ENCODE peak calls at places on chromosomes 4 and X, in four cellular contexts. One of them, this sample, is unnamed.

GRCh38 chr4:125322363-125322730 is 7.6 kb downstream of the FAT4 start:
- DNase-seq in fibroblast of mammary gland: peak
- DNase-seq in COR-L47: no peak
- DNase-seq in esophagus muscularis mucosa: no peak
- DNase-seq in this sample: no peak

GRCh38 chr4:83062748-83063147 is 27.8 kb downstream of the COPS4 start:
- DNase-seq in fibroblast of mammary gland: no peak
- DNase-seq in COR-L47: no peak
- DNase-seq in esophagus muscularis mucosa: no peak
- DNase-seq in this sample: no peak

GRCh38 chr4:183960021-183960420 is 54.9 kb downstream of the STOX2 start:
- DNase-seq in fibroblast of mammary gland: peak
- DNase-seq in COR-L47: peak
- DNase-seq in esophagus muscularis mucosa: no peak
- DNase-seq in this sample: peak

GRCh38 chrX:118353081-118353850 is 7.4 kb downstream of the WDR44 start:
- DNase-seq in fibroblast of mammary gland: no peak
- DNase-seq in COR-L47: no peak
- DNase-seq in esophagus muscularis mucosa: no peak
- DNase-seq in this sample: no peak

GRCh38 chr4:108887034-108887433 is 124.2 kb upstream of the ETNPPL start:
- DNase-seq in fibroblast of mammary gland: no peak
- DNase-seq in COR-L47: no peak
- DNase-seq in esophagus muscularis mucosa: no peak
- DNase-seq in this sample: no peak

GRCh38 chr4:8580321-8581093 is at the start of gene GPR78:
- DNase-seq in fibroblast of mammary gland: peak
- DNase-seq in COR-L47: no peak
- DNase-seq in esophagus muscularis mucosa: no peak
- DNase-seq in this sample: no peak

GRCh38 chr4:54213812-54214211 is 15.3 kb upstream of the PDGFRA start:
- DNase-seq in fibroblast of mammary gland: peak
- DNase-seq in COR-L47: no peak
- DNase-seq in esophagus muscularis mucosa: no peak
- DNase-seq in this sample: no peak

GRCh38 chr4:60805500-60806313 is 394.4 kb upstream of the ADGRL3 start:
- DNase-seq in fibroblast of mammary gland: peak
- DNase-seq in COR-L47: peak
- DNase-seq in esophagus muscularis mucosa: no peak
- DNase-seq in this sample: peak

GRCh38 chrX:46912673-46913491 is 661 bp downstream of the JADE3 start:
- DNase-seq in fibroblast of mammary gland: peak
- DNase-seq in COR-L47: peak
- DNase-seq in esophagus muscularis mucosa: no peak
- DNase-seq in this sample: peak

GRCh38 chr4:98468744-98469143 is 189.7 kb downstream of the TSPAN5 start:
- DNase-seq in fibroblast of mammary gland: peak
- DNase-seq in COR-L47: no peak
- DNase-seq in esophagus muscularis mucosa: no peak
- DNase-seq in this sample: no peak

GRCh38 chrX:107713205-107714195 is 62.1 kb downstream of the TSC22D3 start:
- DNase-seq in fibroblast of mammary gland: peak
- DNase-seq in COR-L47: no peak
- DNase-seq in esophagus muscularis mucosa: no peak
- DNase-seq in this sample: no peak

GRCh38 chr4:1031956-1032795 is 20.8 kb downstream of the FGFRL1 start:
- DNase-seq in fibroblast of mammary gland: no peak
- DNase-seq in COR-L47: peak
- DNase-seq in esophagus muscularis mucosa: no peak
- DNase-seq in this sample: no peak

GRCh38 chr4:141432000-141432712 is 204.2 kb upstream of the IL15 start:
- DNase-seq in fibroblast of mammary gland: no peak
- DNase-seq in COR-L47: no peak
- DNase-seq in esophagus muscularis mucosa: no peak
- DNase-seq in this sample: no peak

GRCh38 chrX:10052906-10053625 is 85.9 kb downstream of the CLDN34 start:
- DNase-seq in fibroblast of mammary gland: no peak
- DNase-seq in COR-L47: no peak
- DNase-seq in esophagus muscularis mucosa: no peak
- DNase-seq in this sample: no peak

GRCh38 chr4:118941149-118941548 is 52.5 kb downstream of the SYNPO2 start:
- DNase-seq in fibroblast of mammary gland: peak
- DNase-seq in COR-L47: no peak
- DNase-seq in esophagus muscularis mucosa: no peak
- DNase-seq in this sample: no peak

GRCh38 chr4:175470141-175470540 is 341.9 kb downstream of the GPM6A start:
- DNase-seq in fibroblast of mammary gland: no peak
- DNase-seq in COR-L47: no peak
- DNase-seq in esophagus muscularis mucosa: no peak
- DNase-seq in this sample: no peak

GRCh38 chr4:165873298-165874071 is 448 bp downstream of the TLL1 start:
- DNase-seq in fibroblast of mammary gland: peak
- DNase-seq in COR-L47: peak
- DNase-seq in esophagus muscularis mucosa: no peak
- DNase-seq in this sample: no peak

GRCh38 chr4:14934704-14935390 is 67.4 kb upstream of the CPEB2 start:
- DNase-seq in fibroblast of mammary gland: no peak
- DNase-seq in COR-L47: no peak
- DNase-seq in esophagus muscularis mucosa: no peak
- DNase-seq in this sample: no peak

GRCh38 chr4:6727943-6728250 is 11.9 kb downstream of the BLOC1S4 start:
- DNase-seq in fibroblast of mammary gland: no peak
- DNase-seq in COR-L47: no peak
- DNase-seq in esophagus muscularis mucosa: no peak
- DNase-seq in this sample: no peak

GRCh38 chr4:145049241-145049640 is 48.8 kb downstream of the ANAPC10 start:
- DNase-seq in fibroblast of mammary gland: no peak
- DNase-seq in COR-L47: no peak
- DNase-seq in esophagus muscularis mucosa: no peak
- DNase-seq in this sample: no peak

GRCh38 chr4:6473264-6474052 is 1.0 kb upstream of the PPP2R2C start:
- DNase-seq in fibroblast of mammary gland: no peak
- DNase-seq in COR-L47: no peak
- DNase-seq in esophagus muscularis mucosa: peak
- DNase-seq in this sample: no peak

GRCh38 chr4:139247241-139247640 is 32.8 kb downstream of the MGARP start:
- DNase-seq in fibroblast of mammary gland: peak
- DNase-seq in COR-L47: no peak
- DNase-seq in esophagus muscularis mucosa: no peak
- DNase-seq in this sample: no peak

GRCh38 chrX:96394566-96394965 is 290.1 kb upstream of the DIAPH2 start:
- DNase-seq in fibroblast of mammary gland: peak
- DNase-seq in COR-L47: no peak
- DNase-seq in esophagus muscularis mucosa: no peak
- DNase-seq in this sample: no peak

GRCh38 chr4:190019023-190019858 is 7.8 kb downstream of the FRG2 start:
- DNase-seq in fibroblast of mammary gland: no peak
- DNase-seq in COR-L47: no peak
- DNase-seq in esophagus muscularis mucosa: no peak
- DNase-seq in this sample: no peak

GRCh38 chr4:6612961-6613675 is 27.4 kb upstream of the MRFAP1 start:
- DNase-seq in fibroblast of mammary gland: no peak
- DNase-seq in COR-L47: no peak
- DNase-seq in esophagus muscularis mucosa: no peak
- DNase-seq in this sample: no peak

This sample was measured in NCI-H1092.